ENCODE peak calls at places on chromosomes 5 and 9, in four cellular contexts. V is H1, W is K562, L is GM12878. C is an unnamed sample.

GRCh38 chr5:112918136-112918535 is 3.9 kb downstream of the REEP5 start:
- DNase-seq in V (no peak), W (no peak), L (no peak), C (no peak)

GRCh38 chr5:94691947-94692346 is 73.5 kb downstream of the SLF1 start:
- DNase-seq in L (no peak), V (no peak), W (no peak), C (peak)

GRCh38 chr5:109575506-109575905 is 114.2 kb upstream of the MAN2A1 start:
- DNase-seq in L (no peak), V (no peak), W (no peak), C (no peak)

GRCh38 chr5:142441638-142442037 is 116.8 kb upstream of the SPRY4 start:
- DNase-seq in L (no peak), V (no peak), W (no peak), C (no peak)

GRCh38 chr5:24183941-24184340 is 460.8 kb downstream of the CDH10 start:
- DNase-seq in W (no peak), L (no peak), V (no peak), C (no peak)

GRCh38 chr5:6759401-6759800 is 46.2 kb downstream of the TENT4A start:
- DNase-seq in W (peak), L (no peak), V (no peak), C (peak)

GRCh38 chr5:115815693-115816225 is 700 bp downstream of the CDO1 start:
- DNase-seq in V (no peak), L (no peak), W (no peak), C (no peak)

GRCh38 chr9:95645992-95646391 is 129.2 kb upstream of the PTCH1 start:
- DNase-seq in V (no peak), L (no peak), W (no peak), C (no peak)

GRCh38 chr9:38016375-38017120 is 52.5 kb downstream of the SHB start:
- DNase-seq in W (no peak), L (no peak), V (no peak), C (no peak)

GRCh38 chr5:16178745-16179372 is 732 bp downstream of the MARCHF11 start:
- DNase-seq in V (peak), W (peak), L (no peak), C (peak)

GRCh38 chr9:133742251-133742650 is 4.1 kb upstream of the SARDH start:
- DNase-seq in L (no peak), V (no peak), W (no peak), C (no peak)

GRCh38 chr9:69874301-69875060 is 53.9 kb downstream of the CFAP95 start:
- DNase-seq in L (no peak), W (no peak), V (no peak), C (no peak)

GRCh38 chr5:42566658-42567313 is 143.5 kb downstream of the GHR start:
- DNase-seq in W (no peak), V (no peak), L (no peak), C (no peak)

GRCh38 chr5:134145779-134146581 is 30.8 kb downstream of the SKP1 start:
- DNase-seq in W (peak), L (no peak), V (peak), C (peak)

GRCh38 chr5:172450861-172451695 is 3.2 kb downstream of the SH3PXD2B start:
- DNase-seq in L (no peak), W (peak), V (no peak), C (no peak)

GRCh38 chr5:78544531-78545200 is 103.9 kb downstream of the LHFPL2 start:
- DNase-seq in W (no peak), L (peak), V (no peak), C (no peak)

GRCh38 chr5:159189310-159189709 is 20.0 kb downstream of the RNF145 start:
- DNase-seq in W (no peak), V (no peak), L (no peak), C (no peak)

GRCh38 chr9:121439711-121440110 is 59.9 kb downstream of the GGTA1 start:
- DNase-seq in W (no peak), L (no peak), V (no peak), C (no peak)

GRCh38 chr5:179115845-179116524 is 55.8 kb downstream of the ZNF354C start:
- DNase-seq in W (no peak), V (no peak), L (no peak), C (no peak)

GRCh38 chr5:150295172-150295611 is 5.6 kb upstream of the CAMK2A start:
- DNase-seq in L (no peak), W (no peak), V (no peak), C (peak)

GRCh38 chr5:153551537-153552079 is 61.1 kb downstream of the GRIA1 start:
- DNase-seq in V (peak), W (no peak), L (no peak), C (no peak)

GRCh38 chr9:70043689-70044449 is at the start of gene MAMDC2:
- DNase-seq in L (no peak), W (no peak), V (no peak), C (no peak)

GRCh38 chr9:125794708-125795107 is 47.5 kb downstream of the PBX3 start:
- DNase-seq in V (no peak), W (no peak), L (no peak), C (peak)

DNA sequence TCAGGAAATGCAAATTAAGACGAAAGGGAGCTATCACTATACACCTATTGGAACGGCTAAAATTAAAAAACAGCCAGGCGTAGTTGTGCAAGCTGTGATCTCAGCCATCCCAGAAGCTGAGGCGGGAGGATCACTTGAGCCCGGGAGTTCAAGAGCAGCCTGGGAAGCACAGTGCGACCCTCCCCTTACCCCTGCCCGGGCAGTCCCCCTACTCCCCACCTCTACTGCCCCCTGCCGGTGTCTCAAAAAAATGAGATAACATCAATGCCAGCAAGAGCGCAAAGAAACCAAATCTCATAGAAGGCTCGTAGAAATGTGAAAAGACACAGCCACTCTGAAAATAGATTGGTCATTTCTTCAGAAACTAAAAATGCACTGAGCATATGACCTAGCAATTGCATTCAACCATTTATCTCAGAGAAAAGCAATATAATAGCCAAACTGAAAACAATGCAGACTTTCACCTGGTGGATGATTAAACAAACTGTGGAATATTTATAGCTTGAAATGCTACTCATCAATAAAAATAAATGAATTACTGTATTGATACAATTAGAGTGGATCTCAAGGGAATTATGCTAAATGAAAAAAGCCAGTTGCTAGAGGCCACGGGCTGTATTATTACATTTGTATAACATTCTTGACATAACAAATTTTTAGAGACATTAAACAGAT is 20.6 kb downstream of the OR2V2 start:
- DNase-seq in L (no peak), W (peak), V (peak), C (no peak)
- TF ChIP-seq SRF in L (no peak), W (no peak), V (no peak), C (no peak)

DNA sequence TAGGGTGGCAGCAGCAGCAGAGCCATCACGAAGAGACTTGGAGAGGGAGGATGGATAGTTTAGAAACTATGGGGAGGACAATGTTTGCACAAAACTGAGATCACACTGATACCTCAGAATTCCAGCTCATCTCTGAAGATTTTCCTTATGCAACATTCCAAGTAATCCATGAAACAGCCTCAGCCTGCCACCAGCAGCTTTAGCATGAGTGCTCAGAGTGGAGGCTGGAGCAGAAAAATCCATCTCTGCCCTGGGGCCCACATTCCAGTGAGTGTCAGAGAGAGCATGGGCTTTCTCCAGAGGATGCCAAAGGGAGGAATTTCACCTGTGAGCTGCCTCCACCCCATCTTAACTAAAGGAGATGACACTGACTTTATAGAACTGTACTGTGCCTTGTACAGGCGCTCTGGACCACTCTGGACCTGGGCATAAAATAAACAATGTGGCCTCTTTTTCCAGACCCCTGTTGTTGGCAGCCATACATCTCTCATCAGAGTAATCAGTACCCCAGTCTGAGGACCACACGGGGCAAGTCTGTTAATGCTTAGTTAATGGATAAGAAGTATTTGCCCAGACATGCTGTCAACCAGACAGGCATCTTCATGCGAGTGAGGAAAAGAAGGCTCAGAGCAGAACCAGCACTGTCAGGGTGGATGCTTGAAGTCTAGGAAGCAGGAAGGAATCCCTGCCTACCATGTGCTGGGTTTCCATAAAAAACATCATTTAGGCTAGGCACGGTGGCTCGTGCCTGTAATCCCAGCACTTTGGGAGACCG is 440.9 kb downstream of the ENC1 start:
- DNase-seq in V (no peak), L (no peak), W (no peak), C (no peak)
- TF ChIP-seq SRF in V (no peak), L (no peak), W (no peak), C (no peak)

GRCh38 chr5:164010900-164011299 is 505.5 kb downstream of the MAT2B start:
- DNase-seq in V (no peak), L (no peak), W (no peak), C (no peak)

GRCh38 chr5:164002653-164003052 is 497.2 kb downstream of the MAT2B start:
- DNase-seq in L (no peak), W (no peak), V (no peak), C (no peak)

GRCh38 chr5:164009628-164010027 is 504.2 kb downstream of the MAT2B start:
- DNase-seq in V (no peak), W (no peak), L (no peak), C (no peak)

GRCh38 chr5:164002214-164002613 is 496.8 kb downstream of the MAT2B start:
- DNase-seq in W (no peak), V (no peak), L (no peak), C (no peak)

DNA sequence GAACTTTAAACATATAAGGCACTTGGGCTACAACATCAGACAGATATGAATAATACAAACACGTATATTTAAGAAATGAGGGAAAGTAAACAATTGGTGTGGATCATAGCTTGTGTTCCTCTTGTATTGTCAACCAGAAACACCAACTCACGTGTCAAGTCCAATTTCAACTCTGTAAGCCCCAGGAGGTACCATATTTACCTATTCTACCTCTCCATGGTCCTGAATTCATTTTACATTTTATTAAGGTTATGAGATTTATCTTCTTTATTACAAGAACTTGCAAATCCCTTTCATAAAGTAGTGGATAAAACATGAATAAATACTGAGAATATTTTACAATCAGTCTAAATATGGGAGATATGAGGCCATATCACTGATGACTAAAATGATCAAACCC is 501.6 kb downstream of the MAT2B start:
- DNase-seq in V (no peak), L (no peak), W (no peak), C (no peak)
- TF ChIP-seq SRF in V (no peak), L (no peak), W (no peak), C (no peak)

GRCh38 chr5:368162-369084 is 46.9 kb downstream of the AHRR start:
- DNase-seq in W (no peak), V (no peak), L (peak), C (no peak)

GRCh38 chr5:371811-372555 is 50.5 kb downstream of the AHRR start:
- DNase-seq in L (no peak), W (no peak), V (no peak), C (no peak)

GRCh38 chr5:369151-369939 is 47.8 kb downstream of the AHRR start:
- DNase-seq in W (no peak), L (peak), V (no peak), C (no peak)

GRCh38 chr5:370959-371810 is 49.7 kb downstream of the AHRR start:
- DNase-seq in V (no peak), L (no peak), W (no peak), C (no peak)

DNA sequence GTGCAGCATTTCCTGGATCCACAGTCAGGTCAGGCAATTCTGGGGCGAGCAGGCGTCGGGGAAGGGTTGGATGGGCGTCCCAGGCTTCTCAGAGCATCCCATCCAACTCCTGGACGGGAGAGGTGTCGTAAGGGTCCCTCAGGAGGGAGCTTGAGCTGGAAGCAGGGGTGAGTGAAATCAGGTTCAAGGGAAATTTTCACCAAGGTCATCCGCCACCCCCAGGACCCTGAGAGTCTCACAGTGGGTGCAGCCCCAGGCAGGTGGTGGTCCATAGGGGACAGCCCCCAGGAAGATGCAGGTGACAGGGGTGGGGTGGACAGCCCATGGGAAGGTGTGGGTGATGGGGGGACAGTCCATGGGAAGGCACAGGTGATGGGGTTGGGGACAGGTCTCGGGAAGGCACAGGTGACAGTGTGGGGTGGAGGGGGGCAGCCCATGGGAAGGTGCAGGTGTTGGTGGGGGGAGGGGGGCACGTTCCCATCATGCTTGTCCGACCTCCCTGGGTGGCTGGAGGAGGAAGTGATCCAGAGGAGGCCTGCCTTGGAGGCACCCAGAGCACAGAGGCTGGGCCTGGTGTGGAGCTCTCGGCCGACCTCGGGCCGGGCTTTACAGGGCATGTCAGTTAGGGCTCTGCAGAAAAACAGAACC is 48.9 kb downstream of the AHRR start:
- DNase-seq in L (no peak), V (no peak), W (no peak), C (no peak)
- TF ChIP-seq SRF in L (no peak), V (no peak), W (no peak), C (no peak)

DNA sequence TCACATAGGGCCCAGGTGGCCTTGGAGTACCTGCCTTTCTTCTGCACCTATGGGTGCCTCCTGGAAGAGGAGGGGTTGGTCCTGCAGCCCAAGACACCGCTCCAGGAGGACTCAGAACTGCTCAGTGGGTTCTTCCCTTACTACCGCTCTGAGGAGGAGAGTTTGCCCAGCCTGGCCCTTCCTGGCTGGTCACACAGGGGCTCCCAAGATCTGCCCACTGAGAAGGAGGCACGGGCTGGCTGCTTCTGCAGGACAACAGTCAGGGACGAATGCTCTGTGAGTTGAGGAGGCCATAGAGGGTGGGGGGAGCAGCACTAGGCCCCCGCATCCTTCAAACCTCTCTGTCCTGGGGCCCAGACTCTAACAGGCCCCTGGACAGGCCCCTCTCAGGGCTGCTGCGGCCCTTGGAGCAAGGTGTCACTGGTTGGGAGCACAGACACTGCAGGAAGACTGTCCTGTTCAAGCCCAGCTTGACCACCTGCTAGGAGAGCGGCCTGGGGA is 9.9 kb upstream of the SLC25A48 start:
- DNase-seq in W (no peak), L (no peak), V (no peak), C (no peak)
- TF ChIP-seq SRF in W (no peak), L (no peak), V (no peak), C (no peak)

DNA sequence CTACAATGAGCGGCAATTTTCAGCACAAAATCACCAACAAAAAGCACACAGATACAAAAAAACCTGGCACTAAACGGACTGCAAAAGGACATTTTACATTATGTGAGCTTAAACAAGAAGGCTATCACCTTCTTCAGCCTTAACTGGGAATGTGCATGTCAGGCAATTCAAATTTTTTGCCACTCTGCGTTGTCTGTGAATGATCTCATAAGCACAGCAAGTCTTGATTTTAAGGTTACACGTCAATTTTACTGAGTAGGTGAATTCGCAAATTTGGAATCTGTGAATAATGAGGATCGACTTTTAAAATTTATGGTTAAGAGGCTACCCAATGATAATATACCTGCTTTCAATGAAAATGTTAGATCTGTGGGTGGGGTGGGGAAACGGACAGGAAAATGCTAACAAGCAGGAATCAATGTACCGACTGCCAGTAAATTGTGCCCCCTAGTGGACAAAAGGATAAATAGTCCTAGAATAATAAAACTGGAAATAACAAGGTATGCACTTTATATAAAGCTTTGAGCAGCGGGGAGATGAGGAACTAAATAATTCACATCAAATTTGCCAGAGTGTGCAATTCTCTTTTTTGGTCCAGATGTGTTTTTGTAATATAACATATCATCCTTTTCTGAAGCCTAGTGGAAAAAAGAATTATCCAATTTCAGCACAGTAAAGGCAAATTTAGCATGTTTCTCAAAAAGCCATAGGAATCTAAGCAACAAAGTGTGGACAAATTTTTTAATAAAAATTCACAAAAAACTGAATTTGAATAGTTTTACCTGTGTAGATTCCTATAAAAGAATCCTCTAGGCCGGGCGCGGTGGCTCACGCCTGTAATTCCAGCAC is 20.5 kb downstream of the EQTN start:
- DNase-seq in L (no peak), V (no peak), W (peak), C (peak)
- TF ChIP-seq SRF in L (no peak), V (no peak), W (no peak), C (no peak)

GRCh38 chr9:76114144-76114543 is 223.7 kb downstream of the PCSK5 start:
- DNase-seq in L (no peak), V (no peak), W (no peak), C (no peak)

GRCh38 chr9:76115982-76116646 is 225.6 kb downstream of the PCSK5 start:
- DNase-seq in W (no peak), V (no peak), L (no peak), C (no peak)

GRCh38 chr9:76112151-76112550 is 221.7 kb downstream of the PCSK5 start:
- DNase-seq in V (no peak), L (no peak), W (no peak), C (no peak)

GRCh38 chr9:76115396-76115795 is 224.9 kb downstream of the PCSK5 start:
- DNase-seq in W (no peak), V (no peak), L (no peak), C (no peak)

DNA sequence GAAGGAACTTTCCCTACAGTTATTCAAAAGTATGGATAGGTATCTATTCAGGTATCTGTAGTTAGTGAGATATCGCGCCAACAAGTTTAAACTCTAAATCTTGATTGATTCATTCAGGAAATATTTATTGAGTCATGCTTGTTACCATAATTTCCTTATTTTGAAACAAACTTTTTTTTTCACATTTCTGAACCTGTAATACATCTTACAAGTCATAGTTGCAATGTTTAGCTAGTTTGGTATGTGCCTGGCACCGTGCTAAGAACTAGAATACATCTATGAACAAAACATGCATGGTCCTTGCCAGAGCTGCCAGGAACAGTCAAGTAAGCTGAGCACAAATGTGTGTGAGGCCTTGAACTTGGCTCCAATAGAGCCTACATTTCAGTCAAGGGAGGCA is 226.4 kb downstream of the PCSK5 start:
- DNase-seq in V (no peak), W (no peak), L (no peak), C (no peak)
- TF ChIP-seq SRF in V (no peak), W (no peak), L (no peak), C (no peak)